ENCODE peak calls at places on chromosomes 5 and 9, in four cellular contexts. D, M, K and T are unnamed samples.

GRCh38 chr5:106401561-106401960 is 1269.2 kb downstream of the EFNA5 start:
- DNase-seq in D (no peak), M (peak), K (no peak), T (peak)

GRCh38 chr5:102760815-102761214 is 5.7 kb downstream of the PAM start:
- DNase-seq in D (no peak), M (no peak), K (no peak), T (no peak)

GRCh38 chr5:122673343-122673742 is 101.5 kb upstream of the SNX2 start:
- DNase-seq in D (no peak), M (no peak), K (no peak), T (no peak)

GRCh38 chr9:5111696-5112095 is 73.7 kb downstream of the INSL6 start:
- DNase-seq in D (no peak), M (no peak), K (no peak), T (no peak)

GRCh38 chr9:125405938-125406811 is 144.5 kb downstream of the GAPVD1 start:
- DNase-seq in D (no peak), M (peak), K (no peak), T (peak)

GRCh38 chr9:109171926-109172325 is 4.9 kb upstream of the FRRS1L start:
- DNase-seq in D (no peak), M (peak), K (no peak), T (no peak)

GRCh38 chr5:57538341-57538955 is 55.8 kb upstream of the ACTBL2 start:
- DNase-seq in D (no peak), M (peak), K (no peak), T (peak)

GRCh38 chr9:13817754-13818278 is 496.1 kb downstream of the NFIB start:
- DNase-seq in D (no peak), M (no peak), K (no peak), T (no peak)

GRCh38 chr9:19485193-19485592 is 76.4 kb downstream of the ACER2 start:
- DNase-seq in D (no peak), M (peak), K (no peak), T (no peak)

GRCh38 chr5:40437452-40437861 is 242.3 kb upstream of the PTGER4 start:
- DNase-seq in D (no peak), M (peak), K (no peak), T (peak)

GRCh38 chr9:85731128-85731630 is 10.6 kb downstream of the AGTPBP1 start:
- DNase-seq in D (no peak), M (no peak), K (no peak), T (no peak)

GRCh38 chr9:4417578-4418325 is 72.5 kb upstream of the SLC1A1 start:
- DNase-seq in D (no peak), M (peak), K (no peak), T (no peak)

GRCh38 chr9:34486572-34486971 is 28.0 kb downstream of the DNAI1 start:
- DNase-seq in D (no peak), M (no peak), K (no peak), T (no peak)

GRCh38 chr5:68272289-68272688 is 56.7 kb downstream of the PIK3R1 start:
- DNase-seq in D (no peak), M (no peak), K (no peak), T (peak)

GRCh38 chr5:134738963-134739661 is 764 bp downstream of the CAMLG start:
- DNase-seq in D (peak), M (peak), K (peak), T (peak)

GRCh38 chr9:95406114-95406513 is 88.6 kb upstream of the FANCC start:
- DNase-seq in D (no peak), M (no peak), K (no peak), T (no peak)

GRCh38 chr5:35159370-35159742 is 70.9 kb downstream of the PRLR start:
- DNase-seq in D (no peak), M (no peak), K (no peak), T (no peak)

GRCh38 chr9:98810106-98810840 is 2.8 kb downstream of the GALNT12 start:
- DNase-seq in D (no peak), M (no peak), K (no peak), T (peak)

GRCh38 chr5:150180241-150181027 is 9.4 kb upstream of the SLC6A7 start:
- DNase-seq in D (no peak), M (no peak), K (no peak), T (no peak)

GRCh38 chr5:54519083-54519541 is 1.6 kb downstream of the SNX18 start:
- DNase-seq in D (no peak), M (no peak), K (no peak), T (no peak)

GRCh38 chr9:136372561-136373299 is 739 bp downstream of the CARD9 start:
- DNase-seq in D (no peak), M (peak), K (no peak), T (peak)

GRCh38 chr9:104748359-104749031 is 1.0 kb downstream of the NIPSNAP3A start:
- DNase-seq in D (peak), M (peak), K (no peak), T (peak)

GRCh38 chr9:132283863-132284262 is 70.9 kb downstream of the SETX start:
- DNase-seq in D (no peak), M (no peak), K (no peak), T (no peak)

GRCh38 chr9:104088416-104088815 is 5.7 kb upstream of the SMC2 start:
- DNase-seq in D (no peak), M (no peak), K (no peak), T (no peak)

GRCh38 chr5:152349683-152350526 is 55.2 kb downstream of the NMUR2 start:
- DNase-seq in D (peak), M (peak), K (peak), T (peak)

GRCh38 chr9:96567203-96567700 is 52.4 kb downstream of the CDC14B start:
- DNase-seq in D (no peak), M (no peak), K (no peak), T (no peak)

GRCh38 chr9:18260527-18260926 is 213.4 kb upstream of the ADAMTSL1 start:
- DNase-seq in D (no peak), M (peak), K (no peak), T (peak)

GRCh38 chr9:114722363-114722695 is 40.3 kb upstream of the TEX48 start:
- DNase-seq in D (no peak), M (no peak), K (no peak), T (peak)

GRCh38 chr5:126015244-126016054 is 407.8 kb upstream of the GRAMD2B start:
- DNase-seq in D (no peak), M (peak), K (no peak), T (peak)

GRCh38 chr5:169006878-169007790 is 293.8 kb downstream of the SLIT3 start:
- DNase-seq in D (peak), M (peak), K (peak), T (peak)

GRCh38 chr5:472076-472655 is 29.2 kb downstream of the EXOC3 start:
- DNase-seq in D (peak), M (peak), K (no peak), T (no peak)

GRCh38 chr9:86966852-86967511 is 19.7 kb upstream of the GAS1 start:
- DNase-seq in D (no peak), M (no peak), K (no peak), T (no peak)

GRCh38 chr9:86971742-86972141 is 24.4 kb upstream of the GAS1 start:
- DNase-seq in D (no peak), M (no peak), K (no peak), T (no peak)

GRCh38 chr9:86962692-86963091 is 15.4 kb upstream of the GAS1 start:
- DNase-seq in D (no peak), M (no peak), K (no peak), T (no peak)

GRCh38 chr9:86965627-86966395 is 18.5 kb upstream of the GAS1 start:
- DNase-seq in D (no peak), M (no peak), K (no peak), T (no peak)

DNA sequence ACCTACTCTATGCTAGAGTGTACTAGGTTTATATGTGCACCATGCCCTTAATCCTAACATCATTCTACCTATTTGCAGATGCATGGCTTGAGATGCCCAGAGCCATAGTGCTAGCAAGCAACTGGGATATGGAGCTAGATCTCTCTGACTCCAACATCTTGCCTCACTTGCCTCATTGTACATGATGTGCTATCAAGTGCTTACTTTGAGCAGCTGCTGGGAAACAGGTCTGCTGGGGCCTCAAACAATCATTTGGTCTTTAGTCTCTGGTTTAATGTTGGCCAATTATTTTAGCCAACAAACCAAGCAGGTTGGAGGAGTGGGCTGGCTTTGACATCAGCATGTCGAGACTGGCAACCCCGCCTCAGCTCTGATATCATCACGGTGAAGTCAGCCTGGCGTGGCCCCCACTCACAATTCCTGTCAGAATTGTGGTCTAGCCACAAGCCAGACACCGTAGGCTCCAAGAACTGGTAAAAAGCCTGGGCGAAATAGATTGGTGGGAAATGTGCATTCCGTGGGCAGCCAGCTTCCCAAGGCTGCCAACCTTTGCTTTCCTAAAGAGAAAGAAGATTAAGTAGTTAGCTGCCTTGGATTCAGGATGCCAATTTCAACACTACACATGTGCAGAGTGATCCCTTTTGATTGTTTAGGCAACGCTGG is 21.1 kb upstream of the GAS1 start:
- DNase-seq in D (no peak), M (peak), K (no peak), T (no peak)
- H3K4me2 ChIP-seq in D (no peak), M (peak), K (no peak), T (no peak)

GRCh38 chr5:131381011-131381410 is 117.2 kb downstream of the CDC42SE2 start:
- DNase-seq in D (no peak), M (no peak), K (no peak), T (no peak)
- H3K4me2 ChIP-seq in D (no peak), M (no peak), K (no peak), T (no peak)

DNA sequence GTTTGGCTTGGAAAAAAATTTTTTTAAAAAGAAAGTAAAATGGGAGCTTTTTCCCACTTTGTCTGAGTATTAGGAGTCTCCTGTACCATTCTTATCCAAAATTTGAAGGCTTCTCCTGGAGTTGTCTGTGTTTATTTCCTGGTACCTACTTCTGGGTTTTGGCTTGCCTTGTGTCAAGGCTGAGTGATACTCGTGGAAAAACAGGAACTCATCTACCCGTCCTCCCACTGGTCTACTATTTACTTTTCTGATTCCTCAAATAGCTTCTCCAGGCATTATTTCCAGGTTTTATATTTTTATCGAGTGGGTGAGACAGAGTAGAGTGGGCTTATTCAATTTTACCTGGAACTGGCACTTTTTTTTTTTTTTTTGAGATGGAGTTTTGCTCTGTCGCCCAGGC is 99.4 kb downstream of the RMI1 start:
- DNase-seq in D (no peak), M (no peak), K (no peak), T (no peak)
- H3K4me2 ChIP-seq in D (peak), M (no peak), K (no peak), T (no peak)

GRCh38 chr5:98784411-98784810 is 10.9 kb downstream of the RGMB start:
- DNase-seq in D (no peak), M (no peak), K (no peak), T (no peak)

GRCh38 chr5:98789029-98789428 is 15.6 kb downstream of the RGMB start:
- DNase-seq in D (no peak), M (no peak), K (no peak), T (no peak)

GRCh38 chr5:98787131-98787719 is 13.8 kb downstream of the RGMB start:
- DNase-seq in D (no peak), M (no peak), K (no peak), T (no peak)

GRCh38 chr5:98785244-98785643 is 11.8 kb downstream of the RGMB start:
- DNase-seq in D (no peak), M (no peak), K (no peak), T (no peak)

GRCh38 chr5:98786178-98786853 is 12.9 kb downstream of the RGMB start:
- DNase-seq in D (no peak), M (no peak), K (no peak), T (peak)
- H3K4me2 ChIP-seq in D (no peak), M (peak), K (no peak), T (peak)

GRCh38 chr5:156641690-156642089 is 208.4 kb upstream of the PPP1R2B start:
- DNase-seq in D (no peak), M (no peak), K (no peak), T (no peak)

GRCh38 chr5:156640751-156641241 is 209.3 kb upstream of the PPP1R2B start:
- DNase-seq in D (no peak), M (no peak), K (no peak), T (no peak)
- H3K4me2 ChIP-seq in D (no peak), M (no peak), K (no peak), T (no peak)

GRCh38 chr9:134338394-134339182 is 12.3 kb downstream of the RXRA start:
- DNase-seq in D (no peak), M (no peak), K (no peak), T (no peak)
- H3K4me2 ChIP-seq in D (no peak), M (peak), K (no peak), T (no peak)